ENCODE peak calls at places on chromosomes 3 and 15, in ten cellular contexts. N is dorsolateral prefrontal cortex, Y is ovary, J is heart right ventricle, L is IMR-90, W is upper lobe of left lung, I is SK-N-SH, Z is adrenal gland, O is heart left ventricle, H is mammary epithelial cell. F is an unnamed sample.

GRCh38 chr3:13452490-13453335 is 27.4 kb upstream of the HDAC11 start:
- DNase-seq in N (no peak), Y (peak; percentile 13), J (no peak), L (peak; percentile 53), W (peak; percentile 24), I (peak; percentile 59), Z (peak; percentile 56), O (peak; percentile 37), H (peak; percentile 38), F (no peak)

GRCh38 chr15:91824256-91824655 is 29.3 kb upstream of the SLCO3A1 start:
- DNase-seq in N (no peak), Y (no peak), J (peak; percentile 16), L (no peak), W (no peak), I (no peak), Z (peak; percentile 91), O (peak; percentile 74), H (no peak), F (no peak)

GRCh38 chr3:117006123-117006522 is 296.5 kb downstream of the TUSC7 start:
- DNase-seq in N (no peak), Y (no peak), J (no peak), L (no peak), W (no peak), I (no peak), Z (no peak), O (no peak), H (no peak), F (no peak)

GRCh38 chr15:59993950-59994401 is 10.1 kb upstream of the FOXB1 start:
- DNase-seq in N (no peak), Y (no peak), J (no peak), L (no peak), W (no peak), I (peak; percentile 33), Z (no peak), O (no peak), H (no peak), F (no peak)

GRCh38 chr3:126551066-126551838 is 7.5 kb downstream of the C3orf22 start:
- DNase-seq in N (peak; percentile 38), Y (no peak), J (no peak), L (no peak), W (peak; percentile 6), I (peak; percentile 23), Z (no peak), O (no peak), H (no peak), F (peak; percentile 48)

GRCh38 chr15:40441012-40441735 is 421 bp downstream of the BAHD1 start:
- DNase-seq in N (no peak), Y (no peak), J (peak; percentile 44), L (no peak), W (no peak), I (no peak), Z (no peak), O (no peak), H (no peak), F (no peak)

GRCh38 chr3:129486057-129487035 is 42.1 kb upstream of the RHO start:
- DNase-seq in N (no peak), Y (no peak), J (no peak), L (peak; percentile 81), W (no peak), I (no peak), Z (no peak), O (no peak), H (peak; percentile 81), F (no peak)

GRCh38 chr3:170907519-170908234 is 760 bp downstream of the EIF5A2 start:
- DNase-seq in N (no peak), Y (no peak), J (no peak), L (peak; percentile 11), W (no peak), I (no peak), Z (no peak), O (no peak), H (peak; percentile 7), F (no peak)

DNA sequence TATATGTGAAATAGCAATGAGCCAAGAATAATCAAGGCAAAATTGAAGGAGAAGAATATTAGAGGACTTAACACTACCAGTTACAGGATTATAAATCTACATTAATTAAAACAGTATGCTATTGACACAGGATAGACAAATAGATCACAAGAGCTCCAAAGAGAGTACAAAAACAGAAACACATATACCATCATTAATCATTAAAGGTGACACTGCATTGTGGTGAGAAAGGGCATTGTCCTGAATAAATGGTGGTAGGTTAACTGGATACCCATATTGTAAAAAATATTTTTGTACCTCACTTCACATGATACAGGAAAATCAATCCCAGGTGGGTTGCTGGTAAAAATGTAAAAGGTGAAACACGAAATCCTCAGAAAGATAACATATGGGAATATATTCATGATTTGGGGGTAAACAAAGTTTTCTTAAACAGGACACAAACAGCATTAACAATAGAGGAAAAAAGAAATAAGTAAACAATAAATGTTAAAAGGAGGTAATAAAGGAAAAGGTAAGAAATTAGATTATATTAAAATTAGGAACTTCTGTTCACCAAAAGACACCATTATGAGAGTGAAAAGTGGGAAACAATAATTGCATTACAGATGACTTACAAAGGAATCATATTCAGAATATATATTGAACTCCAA is 145.2 kb downstream of the THRB start:
- DNase-seq in N (no peak), Y (no peak), J (no peak), L (no peak), W (no peak), I (no peak), Z (no peak), O (no peak), H (no peak), F (no peak)
- H3K27ac ChIP-seq in N (no peak overlapping the region), Y (no peak overlapping the region), J (no peak overlapping the region), L (no peak overlapping the region), W (no peak overlapping the region), I (no peak overlapping the region), Z (no peak overlapping the region), O (no peak overlapping the region), H (no peak overlapping the region), F (no peak overlapping the region)

DNA sequence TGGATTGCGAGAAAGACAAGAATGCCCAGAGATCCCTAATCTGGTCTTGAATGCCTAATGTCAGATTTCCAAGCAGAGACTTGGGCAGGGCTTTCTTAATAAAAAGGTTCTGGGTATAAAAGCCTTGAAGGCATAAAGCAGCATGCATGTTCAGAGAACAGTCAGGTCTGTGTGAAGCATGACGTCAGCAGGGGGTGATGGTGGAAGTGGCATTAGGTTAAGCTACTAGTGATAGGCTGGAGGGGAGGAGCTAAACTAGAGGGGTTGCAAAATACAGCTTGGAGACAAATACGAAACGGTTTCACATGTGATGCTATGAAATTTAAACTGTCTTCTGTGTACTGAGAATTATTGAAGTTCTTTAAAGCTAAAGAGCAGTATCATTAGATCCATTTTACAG is 125.6 kb downstream of the VPS8 start:
- DNase-seq in N (no peak), Y (no peak), J (no peak), L (no peak), W (no peak), I (no peak), Z (no peak), O (no peak), H (no peak), F (no peak)
- H3K27ac ChIP-seq in N (no peak overlapping the region), Y (no peak overlapping the region), J (no peak overlapping the region), L (no peak overlapping the region), W (no peak overlapping the region), I (no peak overlapping the region), Z (no peak overlapping the region), O (no peak overlapping the region), H (no peak overlapping the region), F (no peak overlapping the region)

GRCh38 chr3:152197937-152198336 is 70.8 kb upstream of the MBNL1 start:
- DNase-seq in N (no peak), Y (no peak), J (no peak), L (no peak), W (no peak), I (no peak), Z (no peak), O (no peak), H (no peak), F (no peak)

GRCh38 chr3:152198655-152199054 is 70.1 kb upstream of the MBNL1 start:
- DNase-seq in N (no peak), Y (no peak), J (no peak), L (no peak), W (no peak), I (no peak), Z (no peak), O (no peak), H (no peak), F (no peak)

GRCh38 chr3:152195206-152195605 is 73.5 kb upstream of the MBNL1 start:
- DNase-seq in N (no peak), Y (no peak), J (no peak), L (no peak), W (no peak), I (no peak), Z (no peak), O (no peak), H (no peak), F (no peak)

GRCh38 chr3:152197451-152197850 is 71.3 kb upstream of the MBNL1 start:
- DNase-seq in N (no peak), Y (no peak), J (no peak), L (peak; percentile 50), W (no peak), I (no peak), Z (no peak), O (no peak), H (no peak), F (no peak)

DNA sequence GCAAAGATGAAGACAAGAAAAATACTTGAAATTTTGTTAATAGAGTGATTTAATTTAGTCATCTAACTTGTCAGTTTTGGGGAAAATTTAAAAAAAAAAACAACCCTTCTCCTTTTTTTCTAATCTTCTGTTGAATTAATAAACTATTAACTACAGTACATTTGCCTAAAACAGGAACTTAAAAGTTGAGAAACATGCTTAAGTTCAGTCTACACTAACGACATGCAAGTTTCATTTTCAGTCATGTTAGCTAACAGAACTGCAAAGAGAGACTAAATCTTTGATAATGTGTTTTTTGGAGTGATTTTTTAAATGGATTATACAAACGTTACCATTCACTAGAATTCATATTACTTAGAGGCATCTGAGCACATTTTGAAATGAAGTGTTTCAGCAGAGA is 71.9 kb upstream of the MBNL1 start:
- DNase-seq in N (no peak), Y (no peak), J (no peak), L (no peak), W (no peak), I (no peak), Z (no peak), O (no peak), H (no peak), F (no peak)
- H3K27ac ChIP-seq in N (no peak overlapping the region), Y (no peak overlapping the region), J (peak overlapping the region; percentile 57), L (no peak overlapping the region), W (peak overlapping the region; percentile 83), I (no peak overlapping the region), Z (no peak overlapping the region), O (peak overlapping the region; percentile 11), H (no peak overlapping the region), F (peak overlapping the region; percentile 86)

GRCh38 chr3:104519968-104520655 is 846.6 kb upstream of the ALCAM start:
- DNase-seq in N (no peak), Y (no peak), J (no peak), L (no peak), W (no peak), I (no peak), Z (no peak), O (no peak), H (no peak), F (no peak)

GRCh38 chr3:104521606-104522336 is 844.9 kb upstream of the ALCAM start:
- DNase-seq in N (no peak), Y (no peak), J (no peak), L (no peak), W (no peak), I (no peak), Z (peak; percentile 6), O (no peak), H (peak; percentile 24), F (no peak)

GRCh38 chr3:104526901-104527401 is 839.8 kb upstream of the ALCAM start:
- DNase-seq in N (no peak), Y (no peak), J (no peak), L (no peak), W (no peak), I (no peak), Z (no peak), O (no peak), H (no peak), F (no peak)

GRCh38 chr3:104519468-104519867 is 847.2 kb upstream of the ALCAM start:
- DNase-seq in N (no peak), Y (no peak), J (no peak), L (no peak), W (no peak), I (no peak), Z (no peak), O (no peak), H (no peak), F (no peak)

DNA sequence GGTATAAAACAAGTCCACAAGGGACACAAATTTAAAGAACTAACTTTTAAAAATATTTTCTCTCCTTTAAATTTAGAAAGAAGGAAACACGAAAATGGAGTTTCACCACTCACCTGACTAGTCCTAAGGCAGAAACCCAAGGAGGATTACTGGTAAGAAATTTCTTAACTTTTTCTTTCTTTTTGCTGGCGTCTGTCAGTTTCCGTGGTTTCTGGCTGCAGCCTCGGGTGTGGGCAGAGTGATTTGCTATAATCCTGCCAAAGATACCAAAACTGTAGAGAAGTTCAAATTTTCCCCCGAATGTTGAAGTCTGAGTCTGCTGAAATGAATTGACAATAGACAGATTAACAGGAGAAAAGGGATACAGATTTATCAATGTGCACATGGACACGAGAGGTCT is 843.6 kb upstream of the ALCAM start:
- DNase-seq in N (no peak), Y (no peak), J (no peak), L (no peak), W (no peak), I (no peak), Z (no peak), O (no peak), H (no peak), F (no peak)
- H3K27ac ChIP-seq in N (no peak overlapping the region), Y (no peak overlapping the region), J (no peak overlapping the region), L (no peak overlapping the region), W (no peak overlapping the region), I (no peak overlapping the region), Z (no peak overlapping the region), O (no peak overlapping the region), H (no peak overlapping the region), F (no peak overlapping the region)

F was measured in psoas muscle.